ENCODE peak calls at places on chromosomes 7 and 10, in seven cellular contexts. One of them, this sample, is unnamed.

GRCh38 chr10:119608316-119609155 is 11.8 kb upstream of the TIAL1 start:
- DNase-seq in hepatocyte: peak; percentile 64
- DNase-seq in OCI-LY7: peak; percentile 19
- DNase-seq in PC-9: peak; percentile 41
- DNase-seq in HCT116: peak; percentile 54
- DNase-seq in GM23338: peak; percentile 73
- DNase-seq in GM23248: peak; percentile 65
- DNase-seq in this sample: peak; percentile 59

GRCh38 chr7:151993977-151994676 is 31.3 kb upstream of the GALNT11 start:
- DNase-seq in hepatocyte: no peak
- DNase-seq in HCT116: no peak
- DNase-seq in GM23248: peak; percentile 5
- DNase-seq in OCI-LY7: no peak
- DNase-seq in PC-9: no peak
- DNase-seq in GM23338: peak; percentile 26
- DNase-seq in this sample: no peak

GRCh38 chr7:145478551-145478950 is 638.0 kb upstream of the CNTNAP2 start:
- DNase-seq in hepatocyte: no peak
- DNase-seq in PC-9: no peak
- DNase-seq in GM23248: no peak
- DNase-seq in HCT116: no peak
- DNase-seq in OCI-LY7: no peak
- DNase-seq in GM23338: no peak
- DNase-seq in this sample: no peak

GRCh38 chr10:3194871-3195270 is 22.3 kb upstream of the PITRM1 start:
- DNase-seq in PC-9: no peak
- DNase-seq in GM23338: no peak
- DNase-seq in hepatocyte: no peak
- DNase-seq in OCI-LY7: no peak
- DNase-seq in HCT116: no peak
- DNase-seq in GM23248: no peak
- DNase-seq in this sample: no peak

GRCh38 chr7:45256775-45257174 is 99.2 kb downstream of the RAMP3 start:
- DNase-seq in hepatocyte: no peak
- DNase-seq in GM23248: no peak
- DNase-seq in GM23338: no peak
- DNase-seq in HCT116: no peak
- DNase-seq in OCI-LY7: no peak
- DNase-seq in PC-9: peak; percentile 26
- DNase-seq in this sample: no peak

GRCh38 chr7:41421056-41421455 is 281.8 kb downstream of the INHBA start:
- DNase-seq in OCI-LY7: no peak
- DNase-seq in PC-9: no peak
- DNase-seq in GM23338: no peak
- DNase-seq in GM23248: no peak
- DNase-seq in HCT116: no peak
- DNase-seq in hepatocyte: no peak
- DNase-seq in this sample: no peak

GRCh38 chr10:8766899-8767298 is 712.4 kb downstream of the GATA3 start:
- DNase-seq in OCI-LY7: no peak
- DNase-seq in GM23248: no peak
- DNase-seq in PC-9: no peak
- DNase-seq in GM23338: no peak
- DNase-seq in HCT116: no peak
- DNase-seq in hepatocyte: no peak
- DNase-seq in this sample: no peak

GRCh38 chr10:47449102-47449978 is 34.6 kb downstream of the ANXA8 start:
- DNase-seq in OCI-LY7: peak; percentile 53
- DNase-seq in hepatocyte: no peak
- DNase-seq in PC-9: no peak
- DNase-seq in GM23248: no peak
- DNase-seq in HCT116: no peak
- DNase-seq in GM23338: no peak
- DNase-seq in this sample: no peak

GRCh38 chr10:117268907-117269306 is 28.0 kb downstream of the SLC18A2 start:
- DNase-seq in HCT116: no peak
- DNase-seq in PC-9: no peak
- DNase-seq in GM23248: no peak
- DNase-seq in GM23338: no peak
- DNase-seq in OCI-LY7: no peak
- DNase-seq in hepatocyte: no peak
- DNase-seq in this sample: no peak

GRCh38 chr7:5470167-5470532 is 46.5 kb upstream of the TNRC18 start:
- DNase-seq in GM23248: no peak
- DNase-seq in hepatocyte: no peak
- DNase-seq in HCT116: no peak
- DNase-seq in OCI-LY7: no peak
- DNase-seq in PC-9: no peak
- DNase-seq in GM23338: peak; percentile 25
- DNase-seq in this sample: no peak

GRCh38 chr7:73740771-73741170 is 2.2 kb upstream of the ABHD11 start:
- DNase-seq in OCI-LY7: no peak
- DNase-seq in HCT116: no peak
- DNase-seq in PC-9: peak; percentile 86
- DNase-seq in GM23248: peak; percentile 35
- DNase-seq in hepatocyte: peak; percentile 38
- DNase-seq in GM23338: peak; percentile 72
- DNase-seq in this sample: no peak

GRCh38 chr7:92836489-92837213 is at the start of gene CDK6:
- DNase-seq in HCT116: no peak
- DNase-seq in GM23338: peak; percentile 75
- DNase-seq in GM23248: peak; percentile 87
- DNase-seq in OCI-LY7: peak; percentile 58
- DNase-seq in PC-9: peak; percentile 52
- DNase-seq in hepatocyte: peak; percentile 85
- DNase-seq in this sample: peak; percentile 82

GRCh38 chr10:63337455-63338251 is 128.1 kb downstream of the JMJD1C start:
- DNase-seq in GM23338: no peak
- DNase-seq in OCI-LY7: no peak
- DNase-seq in PC-9: no peak
- DNase-seq in hepatocyte: no peak
- DNase-seq in GM23248: no peak
- DNase-seq in HCT116: no peak
- DNase-seq in this sample: no peak

GRCh38 chr10:103548006-103548405 is 54.5 kb downstream of the NEURL1 start:
- DNase-seq in hepatocyte: no peak
- DNase-seq in HCT116: no peak
- DNase-seq in OCI-LY7: peak; percentile 61
- DNase-seq in PC-9: no peak
- DNase-seq in GM23338: no peak
- DNase-seq in GM23248: no peak
- DNase-seq in this sample: peak; percentile 92

GRCh38 chr10:18685555-18685954 is 26.3 kb downstream of the ARL5B start:
- DNase-seq in OCI-LY7: no peak
- DNase-seq in PC-9: no peak
- DNase-seq in hepatocyte: no peak
- DNase-seq in GM23338: no peak
- DNase-seq in GM23248: no peak
- DNase-seq in HCT116: no peak
- DNase-seq in this sample: no peak

GRCh38 chr10:70693619-70694286 is 21.4 kb downstream of the ADAMTS14 start:
- DNase-seq in GM23338: no peak
- DNase-seq in PC-9: no peak
- DNase-seq in GM23248: peak; percentile 98
- DNase-seq in HCT116: no peak
- DNase-seq in hepatocyte: peak; percentile 43
- DNase-seq in OCI-LY7: no peak
- DNase-seq in this sample: no peak

GRCh38 chr10:71084061-71084817 is 128.1 kb upstream of the UNC5B start:
- DNase-seq in PC-9: no peak
- DNase-seq in GM23248: no peak
- DNase-seq in hepatocyte: no peak
- DNase-seq in OCI-LY7: no peak
- DNase-seq in GM23338: no peak
- DNase-seq in HCT116: no peak
- DNase-seq in this sample: no peak

GRCh38 chr10:15484128-15484527 is 113.0 kb upstream of the FAM171A1 start:
- DNase-seq in hepatocyte: no peak
- DNase-seq in GM23248: no peak
- DNase-seq in OCI-LY7: no peak
- DNase-seq in GM23338: no peak
- DNase-seq in HCT116: no peak
- DNase-seq in PC-9: no peak
- DNase-seq in this sample: no peak

GRCh38 chr10:67663449-67664087 is 32.4 kb downstream of the CTNNA3 start:
- DNase-seq in OCI-LY7: no peak
- DNase-seq in GM23248: no peak
- DNase-seq in HCT116: no peak
- DNase-seq in hepatocyte: no peak
- DNase-seq in GM23338: no peak
- DNase-seq in PC-9: no peak
- DNase-seq in this sample: no peak

GRCh38 chr10:62106929-62107519 is 161.6 kb downstream of the RTKN2 start:
- DNase-seq in GM23248: no peak
- DNase-seq in GM23338: no peak
- DNase-seq in OCI-LY7: no peak
- DNase-seq in PC-9: no peak
- DNase-seq in HCT116: no peak
- DNase-seq in hepatocyte: no peak
- DNase-seq in this sample: peak; percentile 43

GRCh38 chr7:18357691-18358090 is 137.9 kb upstream of the HDAC9 start:
- DNase-seq in hepatocyte: no peak
- DNase-seq in GM23338: peak; percentile 55
- DNase-seq in GM23248: peak; percentile 36
- DNase-seq in OCI-LY7: peak; percentile 46
- DNase-seq in HCT116: no peak
- DNase-seq in PC-9: no peak
- DNase-seq in this sample: peak; percentile 51

GRCh38 chr7:22597845-22598244 is 97.9 kb upstream of the STEAP1B start:
- DNase-seq in PC-9: peak; percentile 60
- DNase-seq in OCI-LY7: no peak
- DNase-seq in GM23338: no peak
- DNase-seq in HCT116: no peak
- DNase-seq in GM23248: peak; percentile 88
- DNase-seq in hepatocyte: no peak
- DNase-seq in this sample: no peak

GRCh38 chr7:73738220-73738611 is 386 bp downstream of the ABHD11 start:
- DNase-seq in PC-9: no peak
- DNase-seq in hepatocyte: peak; percentile 84
- DNase-seq in HCT116: no peak
- DNase-seq in GM23248: peak; percentile 81
- DNase-seq in OCI-LY7: peak; percentile 78
- DNase-seq in GM23338: peak; percentile 78
- DNase-seq in this sample: peak; percentile 86

GRCh38 chr7:158495780-158496179 is 91.8 kb downstream of the PTPRN2 start:
- DNase-seq in HCT116: peak; percentile 8
- DNase-seq in GM23248: peak; percentile 23
- DNase-seq in OCI-LY7: peak; percentile 19
- DNase-seq in PC-9: no peak
- DNase-seq in GM23338: peak; percentile 67
- DNase-seq in hepatocyte: peak; percentile 46
- DNase-seq in this sample: peak; percentile 60

GRCh38 chr7:77254915-77255314 is 55.3 kb upstream of the FGL2 start:
- DNase-seq in HCT116: no peak
- DNase-seq in PC-9: no peak
- DNase-seq in GM23248: no peak
- DNase-seq in OCI-LY7: no peak
- DNase-seq in hepatocyte: no peak
- DNase-seq in GM23338: no peak
- DNase-seq in this sample: no peak
- H3K9me2 ChIP-seq in HCT116: no peaks in the 10 kb centered on the region
- H3K9me2 ChIP-seq in PC-9: no peaks in the 10 kb centered on the region
- H3K9me2 ChIP-seq in GM23248: no peaks in the 10 kb centered on the region
- H3K9me2 ChIP-seq in OCI-LY7: no peaks in the 10 kb centered on the region
- H3K9me2 ChIP-seq in hepatocyte: no peaks in the 10 kb centered on the region
- H3K9me2 ChIP-seq in GM23338: no peaks in the 10 kb centered on the region
- H3K9me2 ChIP-seq in this sample: no peaks in the 10 kb centered on the region

GRCh38 chr7:67738145-67738544 is 741.5 kb downstream of the TYW1 start:
- DNase-seq in GM23338: no peak
- DNase-seq in GM23248: no peak
- DNase-seq in OCI-LY7: no peak
- DNase-seq in hepatocyte: no peak
- DNase-seq in PC-9: no peak
- DNase-seq in HCT116: no peak
- DNase-seq in this sample: no peak
- H2AFZ ChIP-seq in GM23338: no peak overlapping the region
- H2AFZ ChIP-seq in GM23248: no peak overlapping the region
- H2AFZ ChIP-seq in OCI-LY7: no peak overlapping the region
- H2AFZ ChIP-seq in hepatocyte: no peak overlapping the region
- H2AFZ ChIP-seq in PC-9: no peak overlapping the region
- H2AFZ ChIP-seq in HCT116: no peak overlapping the region
- H2AFZ ChIP-seq in this sample: no peak overlapping the region

GRCh38 chr7:121544199-121544598 is 148.1 kb upstream of the FAM3C start:
- DNase-seq in GM23248: no peak
- DNase-seq in GM23338: no peak
- DNase-seq in PC-9: no peak
- DNase-seq in HCT116: no peak
- DNase-seq in hepatocyte: no peak
- DNase-seq in OCI-LY7: no peak
- DNase-seq in this sample: no peak

GRCh38 chr7:121547341-121548092 is 151.4 kb upstream of the FAM3C start:
- DNase-seq in OCI-LY7: peak; percentile 75
- DNase-seq in GM23248: peak; percentile 87
- DNase-seq in HCT116: peak; percentile 63
- DNase-seq in PC-9: peak; percentile 62
- DNase-seq in GM23338: peak; percentile 80
- DNase-seq in hepatocyte: peak; percentile 83
- DNase-seq in this sample: peak; percentile 81

GRCh38 chr7:121546632-121547340 is 150.7 kb upstream of the FAM3C start:
- DNase-seq in hepatocyte: no peak
- DNase-seq in OCI-LY7: no peak
- DNase-seq in PC-9: no peak
- DNase-seq in HCT116: no peak
- DNase-seq in GM23248: no peak
- DNase-seq in GM23338: no peak
- DNase-seq in this sample: no peak

GRCh38 chr7:121544726-121545125 is 148.6 kb upstream of the FAM3C start:
- DNase-seq in GM23338: no peak
- DNase-seq in HCT116: peak; percentile 100
- DNase-seq in hepatocyte: peak; percentile 28
- DNase-seq in GM23248: peak; percentile 93
- DNase-seq in OCI-LY7: no peak
- DNase-seq in PC-9: peak; percentile 99
- DNase-seq in this sample: no peak

DNA sequence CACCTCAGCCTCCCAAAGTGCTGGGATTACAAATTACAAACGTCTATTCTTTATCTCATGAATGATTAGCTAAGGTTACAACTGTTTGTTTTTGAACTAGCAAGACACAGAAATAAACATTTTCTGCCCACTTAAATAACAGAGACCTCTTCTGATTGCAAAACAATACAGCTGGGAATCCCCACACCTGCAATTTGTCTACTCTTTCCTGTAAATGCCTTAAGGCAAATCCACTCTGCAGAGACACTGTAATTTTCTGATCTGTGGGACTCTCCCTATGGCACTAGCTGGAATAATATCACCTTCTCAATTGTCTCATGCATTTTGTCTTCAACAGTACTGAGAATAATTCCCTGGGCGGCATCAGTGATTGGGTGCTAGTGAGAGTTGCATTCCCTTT is 149.3 kb upstream of the FAM3C start:
- DNase-seq in GM23248: no peak
- DNase-seq in GM23338: no peak
- DNase-seq in hepatocyte: no peak
- DNase-seq in OCI-LY7: no peak
- DNase-seq in HCT116: no peak
- DNase-seq in PC-9: no peak
- DNase-seq in this sample: no peak
- H3K4me3 ChIP-seq in GM23248: no peak overlapping the region
- H3K4me3 ChIP-seq in GM23338: no peak overlapping the region
- H3K4me3 ChIP-seq in hepatocyte: no peak overlapping the region
- H3K4me3 ChIP-seq in OCI-LY7: no peak overlapping the region
- H3K4me3 ChIP-seq in HCT116: peak overlapping the region; percentile 7
- H3K4me3 ChIP-seq in PC-9: no peak overlapping the region
- H3K4me3 ChIP-seq in this sample: no peak overlapping the region

GRCh38 chr10:10730644-10731043 is 287.0 kb upstream of the CELF2 start:
- DNase-seq in HCT116: no peak
- DNase-seq in GM23338: no peak
- DNase-seq in PC-9: no peak
- DNase-seq in OCI-LY7: no peak
- DNase-seq in hepatocyte: no peak
- DNase-seq in GM23248: no peak
- DNase-seq in this sample: no peak

GRCh38 chr10:10734356-10735064 is 283.2 kb upstream of the CELF2 start:
- DNase-seq in OCI-LY7: no peak
- DNase-seq in HCT116: no peak
- DNase-seq in PC-9: no peak
- DNase-seq in GM23248: no peak
- DNase-seq in GM23338: no peak
- DNase-seq in hepatocyte: no peak
- DNase-seq in this sample: no peak
- H3K9me2 ChIP-seq in OCI-LY7: no peaks in the 10 kb centered on the region
- H3K9me2 ChIP-seq in HCT116: no peaks in the 10 kb centered on the region
- H3K9me2 ChIP-seq in PC-9: no peaks in the 10 kb centered on the region
- H3K9me2 ChIP-seq in GM23248: no peaks in the 10 kb centered on the region
- H3K9me2 ChIP-seq in GM23338: peaks cover 10% of the 10 kb centered on the region
- H3K9me2 ChIP-seq in hepatocyte: no peaks in the 10 kb centered on the region
- H3K9me2 ChIP-seq in this sample: no peaks in the 10 kb centered on the region

This sample was measured in Karpas-422.